ENCODE peak calls at places on chromosomes 16 and 17, in ten cellular contexts. One of them, this sample, is unnamed.

GRCh38 chr17:55545765-55546164 is 34.5 kb upstream of the SMIM36 start:
- DNase-seq in mucosa of descending colon: no peak
- DNase-seq in gastrocnemius medialis: no peak
- DNase-seq in neural crest cell: no peak
- DNase-seq in RWPE1: no peak
- DNase-seq in upper lobe of right lung: no peak
- DNase-seq in A549: no peak
- DNase-seq in kidney epithelial cell: no peak
- DNase-seq in lung: no peak
- DNase-seq in astrocyte of the spinal cord: no peak
- DNase-seq in this sample: no peak

GRCh38 chr17:77892031-77892430 is 66.5 kb upstream of the TNRC6C start:
- DNase-seq in mucosa of descending colon: no peak
- DNase-seq in gastrocnemius medialis: no peak
- DNase-seq in neural crest cell: no peak
- DNase-seq in RWPE1: no peak
- DNase-seq in upper lobe of right lung: peak
- DNase-seq in A549: no peak
- DNase-seq in kidney epithelial cell: no peak
- DNase-seq in lung: no peak
- DNase-seq in astrocyte of the spinal cord: no peak
- DNase-seq in this sample: no peak

GRCh38 chr16:12323007-12323699 is 346.6 kb downstream of the SNX29 start:
- DNase-seq in mucosa of descending colon: no peak
- DNase-seq in gastrocnemius medialis: no peak
- DNase-seq in neural crest cell: no peak
- DNase-seq in RWPE1: no peak
- DNase-seq in upper lobe of right lung: no peak
- DNase-seq in A549: no peak
- DNase-seq in kidney epithelial cell: no peak
- DNase-seq in lung: no peak
- DNase-seq in astrocyte of the spinal cord: no peak
- DNase-seq in this sample: no peak

GRCh38 chr17:9432867-9433495 is 142.6 kb downstream of the STX8 start:
- DNase-seq in mucosa of descending colon: no peak
- DNase-seq in gastrocnemius medialis: no peak
- DNase-seq in neural crest cell: no peak
- DNase-seq in RWPE1: no peak
- DNase-seq in upper lobe of right lung: no peak
- DNase-seq in A549: no peak
- DNase-seq in kidney epithelial cell: no peak
- DNase-seq in lung: no peak
- DNase-seq in astrocyte of the spinal cord: peak
- DNase-seq in this sample: no peak

GRCh38 chr17:55311767-55312375 is 47.1 kb downstream of the HLF start:
- DNase-seq in mucosa of descending colon: no peak
- DNase-seq in gastrocnemius medialis: no peak
- DNase-seq in neural crest cell: no peak
- DNase-seq in RWPE1: no peak
- DNase-seq in upper lobe of right lung: no peak
- DNase-seq in A549: no peak
- DNase-seq in kidney epithelial cell: no peak
- DNase-seq in lung: no peak
- DNase-seq in astrocyte of the spinal cord: no peak
- DNase-seq in this sample: no peak

GRCh38 chr16:72195609-72196008 is 23.7 kb upstream of the PMFBP1 start:
- DNase-seq in mucosa of descending colon: no peak
- DNase-seq in gastrocnemius medialis: no peak
- DNase-seq in neural crest cell: peak
- DNase-seq in RWPE1: no peak
- DNase-seq in upper lobe of right lung: no peak
- DNase-seq in A549: no peak
- DNase-seq in kidney epithelial cell: no peak
- DNase-seq in lung: no peak
- DNase-seq in astrocyte of the spinal cord: no peak
- DNase-seq in this sample: no peak

GRCh38 chr16:10514369-10515055 is 65.9 kb downstream of the EMP2 start:
- DNase-seq in mucosa of descending colon: no peak
- DNase-seq in gastrocnemius medialis: peak
- DNase-seq in neural crest cell: peak
- DNase-seq in RWPE1: peak
- DNase-seq in upper lobe of right lung: no peak
- DNase-seq in A549: peak
- DNase-seq in kidney epithelial cell: no peak
- DNase-seq in lung: peak
- DNase-seq in astrocyte of the spinal cord: peak
- DNase-seq in this sample: peak

GRCh38 chr17:27793168-27793905 is 7.0 kb downstream of the NOS2 start:
- DNase-seq in mucosa of descending colon: no peak
- DNase-seq in gastrocnemius medialis: no peak
- DNase-seq in neural crest cell: peak
- DNase-seq in RWPE1: no peak
- DNase-seq in upper lobe of right lung: no peak
- DNase-seq in A549: peak
- DNase-seq in kidney epithelial cell: no peak
- DNase-seq in lung: no peak
- DNase-seq in astrocyte of the spinal cord: no peak
- DNase-seq in this sample: no peak

GRCh38 chr17:29760279-29760721 is 137.6 kb upstream of the CORO6 start:
- DNase-seq in mucosa of descending colon: no peak
- DNase-seq in gastrocnemius medialis: no peak
- DNase-seq in neural crest cell: no peak
- DNase-seq in RWPE1: peak
- DNase-seq in upper lobe of right lung: no peak
- DNase-seq in A549: peak
- DNase-seq in kidney epithelial cell: no peak
- DNase-seq in lung: no peak
- DNase-seq in astrocyte of the spinal cord: peak
- DNase-seq in this sample: peak

GRCh38 chr16:84159006-84159405 is 13.9 kb downstream of the DNAAF1 start:
- DNase-seq in mucosa of descending colon: no peak
- DNase-seq in gastrocnemius medialis: no peak
- DNase-seq in neural crest cell: no peak
- DNase-seq in RWPE1: no peak
- DNase-seq in upper lobe of right lung: peak
- DNase-seq in A549: no peak
- DNase-seq in kidney epithelial cell: no peak
- DNase-seq in lung: no peak
- DNase-seq in astrocyte of the spinal cord: no peak
- DNase-seq in this sample: no peak

GRCh38 chr17:57408064-57408811 is 151.9 kb downstream of the MSI2 start:
- DNase-seq in mucosa of descending colon: peak
- DNase-seq in gastrocnemius medialis: no peak
- DNase-seq in neural crest cell: no peak
- DNase-seq in RWPE1: no peak
- DNase-seq in upper lobe of right lung: no peak
- DNase-seq in A549: no peak
- DNase-seq in kidney epithelial cell: no peak
- DNase-seq in lung: no peak
- DNase-seq in astrocyte of the spinal cord: peak
- DNase-seq in this sample: peak
- TF ChIP-seq CTCF in mucosa of descending colon: no peak
- TF ChIP-seq CTCF in gastrocnemius medialis: no peak
- TF ChIP-seq CTCF in neural crest cell: peak
- TF ChIP-seq CTCF in RWPE1: no peak
- TF ChIP-seq CTCF in upper lobe of right lung: no peak
- TF ChIP-seq CTCF in A549: no peak
- TF ChIP-seq CTCF in kidney epithelial cell: peak
- TF ChIP-seq CTCF in lung: no peak
- TF ChIP-seq CTCF in astrocyte of the spinal cord: peak
- TF ChIP-seq CTCF in this sample: peak

GRCh38 chr16:73951541-73951940 is 345.1 kb upstream of the PSMD7 start:
- DNase-seq in mucosa of descending colon: no peak
- DNase-seq in gastrocnemius medialis: peak
- DNase-seq in neural crest cell: no peak
- DNase-seq in RWPE1: no peak
- DNase-seq in upper lobe of right lung: no peak
- DNase-seq in A549: no peak
- DNase-seq in kidney epithelial cell: no peak
- DNase-seq in lung: no peak
- DNase-seq in astrocyte of the spinal cord: no peak
- DNase-seq in this sample: no peak

GRCh38 chr16:73955255-73955654 is 341.4 kb upstream of the PSMD7 start:
- DNase-seq in mucosa of descending colon: no peak
- DNase-seq in gastrocnemius medialis: no peak
- DNase-seq in neural crest cell: no peak
- DNase-seq in RWPE1: no peak
- DNase-seq in upper lobe of right lung: no peak
- DNase-seq in A549: no peak
- DNase-seq in kidney epithelial cell: no peak
- DNase-seq in lung: no peak
- DNase-seq in astrocyte of the spinal cord: no peak
- DNase-seq in this sample: no peak

DNA sequence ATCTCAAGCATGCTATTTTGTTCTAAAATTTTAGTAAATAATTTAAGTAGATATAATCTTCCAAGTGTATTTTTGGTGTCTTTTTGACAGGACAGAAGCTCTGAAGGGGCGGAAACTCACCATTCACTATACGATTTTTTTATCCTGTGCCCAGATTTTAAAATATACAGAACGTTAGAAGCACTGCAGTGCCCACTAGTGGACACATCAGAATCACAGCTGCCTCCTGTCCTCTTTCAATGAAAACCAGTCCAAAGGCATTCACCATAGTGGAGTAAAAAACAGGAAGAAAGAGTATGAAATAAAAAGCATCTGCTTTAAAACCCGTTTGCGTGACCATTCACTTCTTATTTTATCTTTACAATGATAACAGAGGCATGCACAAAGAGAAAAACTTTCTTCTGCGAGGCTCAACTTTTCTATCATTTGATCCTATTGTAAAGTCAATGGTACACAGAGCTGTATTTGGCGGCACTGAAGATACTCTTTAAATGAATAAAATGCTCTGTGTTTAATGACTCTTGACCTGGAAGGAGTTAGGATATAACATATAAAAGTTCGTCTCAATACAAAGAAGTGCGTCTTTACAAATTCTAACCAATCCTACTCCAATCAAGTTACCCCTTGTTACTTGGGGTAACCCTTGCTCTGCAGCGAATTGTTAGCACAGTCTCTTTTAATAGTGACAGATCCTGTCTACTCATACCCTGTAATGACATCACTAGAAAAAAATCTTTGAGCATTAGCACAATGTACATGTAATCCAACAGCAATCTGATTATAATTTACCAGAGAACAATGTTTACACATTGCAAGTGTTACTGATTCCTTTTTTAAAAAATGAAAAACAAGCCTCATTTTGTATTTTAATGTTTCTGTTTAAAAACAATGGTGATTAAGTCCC is 339.8 kb upstream of the PSMD7 start:
- DNase-seq in mucosa of descending colon: no peak
- DNase-seq in gastrocnemius medialis: peak
- DNase-seq in neural crest cell: peak
- DNase-seq in RWPE1: peak
- DNase-seq in upper lobe of right lung: no peak
- DNase-seq in A549: peak
- DNase-seq in kidney epithelial cell: peak
- DNase-seq in lung: peak
- DNase-seq in astrocyte of the spinal cord: peak
- DNase-seq in this sample: peak
- TF ChIP-seq CTCF in mucosa of descending colon: peak
- TF ChIP-seq CTCF in gastrocnemius medialis: peak
- TF ChIP-seq CTCF in neural crest cell: peak
- TF ChIP-seq CTCF in RWPE1: peak
- TF ChIP-seq CTCF in upper lobe of right lung: peak
- TF ChIP-seq CTCF in A549: peak
- TF ChIP-seq CTCF in kidney epithelial cell: peak
- TF ChIP-seq CTCF in lung: peak
- TF ChIP-seq CTCF in astrocyte of the spinal cord: peak
- TF ChIP-seq CTCF in this sample: peak

DNA sequence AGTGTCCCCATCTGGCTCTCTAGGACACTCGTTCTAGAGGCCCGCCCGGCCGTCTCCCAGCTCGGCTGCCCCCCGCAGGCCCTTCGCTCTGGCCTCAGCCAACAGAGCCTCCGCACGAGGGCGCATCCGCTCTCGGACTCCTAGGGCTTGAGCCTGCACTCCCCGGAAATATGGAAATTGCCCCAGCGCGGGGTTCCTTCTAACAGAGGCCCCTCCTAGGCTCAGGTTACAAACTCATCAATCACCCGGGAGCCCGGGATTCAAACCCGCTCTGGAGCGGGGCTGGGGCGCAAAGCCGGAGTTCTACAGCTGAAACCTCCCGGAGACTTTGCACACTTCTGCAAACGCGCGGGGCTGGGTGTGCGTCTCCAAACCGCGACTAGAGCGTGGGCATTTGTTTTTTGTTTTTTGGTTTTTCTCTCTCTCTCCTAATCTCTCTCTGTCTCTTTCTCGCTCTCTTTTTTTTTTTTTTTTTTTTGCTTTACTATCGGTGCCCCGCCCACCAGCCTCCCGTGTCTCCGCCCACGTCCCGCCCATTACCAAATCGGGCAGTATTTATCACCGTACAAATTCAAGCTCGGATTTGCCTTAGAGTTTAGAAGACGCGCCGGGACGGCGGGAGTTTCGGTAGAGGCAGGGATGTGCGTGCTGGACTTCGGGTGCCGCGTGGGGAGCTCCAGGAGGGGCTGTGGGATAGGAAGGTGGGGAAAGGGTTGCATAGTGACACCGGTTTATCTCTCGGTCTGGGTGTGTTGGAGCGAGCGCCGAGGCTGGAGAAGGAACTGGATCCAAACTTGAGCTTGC is 2.4 kb upstream of the FOXL1 start:
- DNase-seq in mucosa of descending colon: peak
- DNase-seq in gastrocnemius medialis: peak
- DNase-seq in neural crest cell: peak
- DNase-seq in RWPE1: peak
- DNase-seq in upper lobe of right lung: no peak
- DNase-seq in A549: peak
- DNase-seq in kidney epithelial cell: peak
- DNase-seq in lung: no peak
- DNase-seq in astrocyte of the spinal cord: peak
- DNase-seq in this sample: peak
- TF ChIP-seq CTCF in mucosa of descending colon: no peak
- TF ChIP-seq CTCF in gastrocnemius medialis: peak
- TF ChIP-seq CTCF in neural crest cell: peak
- TF ChIP-seq CTCF in RWPE1: peak
- TF ChIP-seq CTCF in upper lobe of right lung: peak
- TF ChIP-seq CTCF in A549: peak
- TF ChIP-seq CTCF in kidney epithelial cell: peak
- TF ChIP-seq CTCF in lung: no peak
- TF ChIP-seq CTCF in astrocyte of the spinal cord: peak
- TF ChIP-seq CTCF in this sample: peak

DNA sequence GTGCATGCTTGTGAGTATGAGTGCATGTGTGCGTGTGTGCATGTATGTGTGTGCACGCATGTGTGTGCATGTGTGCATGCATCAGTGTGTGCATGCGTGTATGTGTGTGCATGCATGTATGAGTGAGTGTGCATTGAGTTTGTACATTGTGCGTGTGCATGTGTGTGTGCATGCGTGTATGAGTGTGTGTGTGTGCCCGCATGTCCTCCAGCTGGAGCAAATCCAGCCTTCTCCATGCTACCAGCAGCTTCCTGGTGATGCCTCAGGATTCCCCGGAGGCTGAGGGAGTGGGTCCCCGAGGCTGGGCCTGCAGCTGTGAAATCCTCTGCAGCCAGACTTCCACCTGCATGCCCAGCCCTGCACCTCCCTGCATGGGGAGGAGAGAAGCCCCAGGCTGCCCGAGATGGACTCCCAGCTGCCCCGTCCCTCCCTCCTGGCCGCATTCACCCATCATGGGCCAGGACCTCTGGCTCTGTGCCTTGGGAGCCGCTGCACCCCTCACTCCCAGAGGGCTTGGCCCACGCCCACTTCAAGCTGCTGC is 9.3 kb downstream of the TPSD1 start:
- DNase-seq in mucosa of descending colon: no peak
- DNase-seq in gastrocnemius medialis: no peak
- DNase-seq in neural crest cell: no peak
- DNase-seq in RWPE1: no peak
- DNase-seq in upper lobe of right lung: no peak
- DNase-seq in A549: no peak
- DNase-seq in kidney epithelial cell: no peak
- DNase-seq in lung: no peak
- DNase-seq in astrocyte of the spinal cord: no peak
- DNase-seq in this sample: no peak
- TF ChIP-seq CTCF in mucosa of descending colon: no peak
- TF ChIP-seq CTCF in gastrocnemius medialis: no peak
- TF ChIP-seq CTCF in neural crest cell: no peak
- TF ChIP-seq CTCF in RWPE1: no peak
- TF ChIP-seq CTCF in upper lobe of right lung: no peak
- TF ChIP-seq CTCF in A549: no peak
- TF ChIP-seq CTCF in kidney epithelial cell: no peak
- TF ChIP-seq CTCF in lung: no peak
- TF ChIP-seq CTCF in astrocyte of the spinal cord: no peak
- TF ChIP-seq CTCF in this sample: no peak

This sample was measured in bronchial epithelial cell.